ENCODE peak calls at places on chromosomes 2 and 18, in five cellular contexts. One of them, this sample, is unnamed.

GRCh38 chr2:135174049-135174801 is 122.1 kb downstream of the RAB3GAP1 start:
- DNase-seq in GM13976: no peak
- DNase-seq in CD4-positive, alpha-beta T cell: no peak
- DNase-seq in AG09319: no peak
- DNase-seq in A549: no peak
- DNase-seq in this sample: no peak

GRCh38 chr2:26191316-26192159 is 18.6 kb downstream of the GAREM2 start:
- DNase-seq in GM13976: no peak
- DNase-seq in CD4-positive, alpha-beta T cell: no peak
- DNase-seq in AG09319: no peak
- DNase-seq in A549: no peak
- DNase-seq in this sample: no peak

GRCh38 chr2:121095257-121096080 is 189.5 kb downstream of the TFCP2L1 start:
- DNase-seq in GM13976: peak; percentile 73
- DNase-seq in CD4-positive, alpha-beta T cell: no peak
- DNase-seq in AG09319: peak; percentile 8
- DNase-seq in A549: peak; percentile 79
- DNase-seq in this sample: peak; percentile 58

GRCh38 chr2:221596192-221596591 is 24.1 kb upstream of the EPHA4 start:
- DNase-seq in GM13976: no peak
- DNase-seq in CD4-positive, alpha-beta T cell: no peak
- DNase-seq in AG09319: no peak
- DNase-seq in A549: peak; percentile 10
- DNase-seq in this sample: no peak

GRCh38 chr2:119679526-119679837 is 481 bp downstream of the TMEM177 start:
- DNase-seq in GM13976: no peak
- DNase-seq in CD4-positive, alpha-beta T cell: no peak
- DNase-seq in AG09319: no peak
- DNase-seq in A549: no peak
- DNase-seq in this sample: no peak

GRCh38 chr2:136448435-136448834 is 316.9 kb upstream of the THSD7B start:
- DNase-seq in GM13976: no peak
- DNase-seq in CD4-positive, alpha-beta T cell: no peak
- DNase-seq in AG09319: no peak
- DNase-seq in A549: no peak
- DNase-seq in this sample: no peak

GRCh38 chr2:3785220-3785889 is 82.0 kb downstream of the DCDC2C start:
- DNase-seq in GM13976: no peak
- DNase-seq in CD4-positive, alpha-beta T cell: no peak
- DNase-seq in AG09319: no peak
- DNase-seq in A549: peak; percentile 15
- DNase-seq in this sample: no peak

GRCh38 chr2:85797263-85797660 is 43.5 kb downstream of the ATOH8 start:
- DNase-seq in GM13976: no peak
- DNase-seq in CD4-positive, alpha-beta T cell: no peak
- DNase-seq in AG09319: no peak
- DNase-seq in A549: no peak
- DNase-seq in this sample: no peak

GRCh38 chr2:109638807-109639206 is 24.6 kb downstream of the SOWAHC start:
- DNase-seq in GM13976: no peak
- DNase-seq in CD4-positive, alpha-beta T cell: no peak
- DNase-seq in AG09319: no peak
- DNase-seq in A549: no peak
- DNase-seq in this sample: no peak

GRCh38 chr2:54666131-54666637 is 57.3 kb upstream of the EML6 start:
- DNase-seq in GM13976: no peak
- DNase-seq in CD4-positive, alpha-beta T cell: no peak
- DNase-seq in AG09319: no peak
- DNase-seq in A549: peak; percentile 30
- DNase-seq in this sample: no peak

GRCh38 chr2:177281400-177282021 is 17.0 kb upstream of the NFE2L2 start:
- DNase-seq in GM13976: no peak
- DNase-seq in CD4-positive, alpha-beta T cell: no peak
- DNase-seq in AG09319: no peak
- DNase-seq in A549: no peak
- DNase-seq in this sample: peak; percentile 21

GRCh38 chr2:11099122-11100065 is 55.9 kb upstream of the SLC66A3 start:
- DNase-seq in GM13976: no peak
- DNase-seq in CD4-positive, alpha-beta T cell: no peak
- DNase-seq in AG09319: no peak
- DNase-seq in A549: peak; percentile 24
- DNase-seq in this sample: no peak

GRCh38 chr18:74498712-74499629 is 2.8 kb downstream of the CNDP2 start:
- DNase-seq in GM13976: peak; percentile 78
- DNase-seq in CD4-positive, alpha-beta T cell: peak; percentile 61
- DNase-seq in AG09319: no peak
- DNase-seq in A549: no peak
- DNase-seq in this sample: peak; percentile 71

GRCh38 chr2:37833420-37833819 is 91.7 kb upstream of the RMDN2 start:
- DNase-seq in GM13976: peak; percentile 38
- DNase-seq in CD4-positive, alpha-beta T cell: no peak
- DNase-seq in AG09319: no peak
- DNase-seq in A549: no peak
- DNase-seq in this sample: no peak

DNA sequence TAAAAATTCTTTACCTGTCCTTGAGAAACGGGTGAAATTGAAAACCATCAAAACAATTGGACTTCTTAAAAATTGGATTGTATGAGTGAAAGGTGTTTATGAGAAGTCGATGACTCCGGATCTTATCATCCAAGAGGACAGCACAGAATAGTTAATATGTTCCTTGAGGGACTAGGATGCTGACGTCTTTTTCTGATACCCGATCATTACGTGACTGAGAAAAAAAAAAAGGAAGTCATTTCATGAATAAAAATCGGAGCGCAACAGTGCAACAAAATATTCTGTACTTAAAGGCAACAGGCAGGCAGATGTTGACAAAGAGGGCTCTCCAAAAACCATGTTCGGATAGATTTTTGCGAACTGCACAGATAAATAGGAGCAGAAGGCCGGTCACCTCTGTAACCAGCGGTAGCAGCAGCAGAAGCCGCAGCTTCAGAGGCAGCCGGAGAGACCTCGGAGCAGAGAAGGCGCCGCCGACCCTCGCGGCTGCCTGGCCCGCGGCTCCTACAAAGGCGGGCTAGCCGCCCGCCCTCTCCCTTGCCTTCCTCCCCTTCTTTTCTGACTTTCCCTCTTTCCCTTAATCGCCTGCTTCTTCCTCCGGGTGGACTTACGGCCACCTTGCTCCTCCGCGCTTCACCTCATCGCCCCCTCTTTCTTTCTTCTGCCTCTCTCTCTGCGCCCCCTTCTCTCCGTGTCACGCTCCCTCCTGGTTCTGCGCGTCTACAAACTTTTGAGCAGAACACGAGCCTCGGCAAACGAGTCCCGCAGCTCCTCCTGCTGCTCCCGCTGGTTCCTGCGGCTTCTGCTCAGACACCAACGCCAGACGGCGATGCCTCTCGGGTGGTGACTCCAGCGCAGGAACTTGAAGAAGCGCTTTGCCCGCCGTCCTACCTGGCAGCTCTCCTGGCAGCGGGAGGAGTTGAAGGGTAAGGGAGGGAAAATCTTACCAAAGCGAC is at the start of gene ADCYAP1:
- DNase-seq in GM13976: peak; percentile 32
- DNase-seq in CD4-positive, alpha-beta T cell: no peak
- DNase-seq in AG09319: no peak
- DNase-seq in A549: peak; percentile 26
- DNase-seq in this sample: no peak
- TF ChIP-seq CTCF in GM13976: no peak
- TF ChIP-seq CTCF in CD4-positive, alpha-beta T cell: no peak
- TF ChIP-seq CTCF in AG09319: no peak
- TF ChIP-seq CTCF in A549: no peak
- TF ChIP-seq CTCF in this sample: no peak

DNA sequence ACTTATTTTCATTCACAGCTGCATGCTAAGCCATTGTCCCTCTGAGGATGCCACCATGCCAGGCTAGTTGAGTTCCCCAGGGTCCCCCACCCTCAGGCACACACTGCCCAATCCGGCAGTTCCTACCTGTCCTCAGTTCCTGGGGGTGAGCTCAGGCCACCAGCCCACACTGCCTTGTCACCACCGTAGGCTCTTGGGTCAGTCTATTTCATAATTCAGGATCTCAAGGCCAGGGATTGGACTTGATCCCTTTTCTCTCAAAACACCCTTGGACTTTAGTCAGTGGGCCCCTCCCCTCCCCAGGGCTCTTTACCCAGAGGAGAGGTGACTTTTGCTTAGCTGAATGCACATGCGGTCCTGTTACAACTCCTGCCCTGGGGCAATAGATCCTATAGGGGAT is 18.7 kb upstream of the MC2R start:
- DNase-seq in GM13976: no peak
- DNase-seq in CD4-positive, alpha-beta T cell: no peak
- DNase-seq in AG09319: no peak
- DNase-seq in A549: no peak
- DNase-seq in this sample: no peak
- TF ChIP-seq CTCF in GM13976: no peak
- TF ChIP-seq CTCF in CD4-positive, alpha-beta T cell: no peak
- TF ChIP-seq CTCF in AG09319: no peak
- TF ChIP-seq CTCF in A549: no peak
- TF ChIP-seq CTCF in this sample: no peak

GRCh38 chr2:213121677-213122076 is 29.7 kb downstream of the IKZF2 start:
- DNase-seq in GM13976: no peak
- DNase-seq in CD4-positive, alpha-beta T cell: no peak
- DNase-seq in AG09319: no peak
- DNase-seq in A549: no peak
- DNase-seq in this sample: no peak

GRCh38 chr2:213129311-213129710 is 22.1 kb downstream of the IKZF2 start:
- DNase-seq in GM13976: no peak
- DNase-seq in CD4-positive, alpha-beta T cell: no peak
- DNase-seq in AG09319: no peak
- DNase-seq in A549: no peak
- DNase-seq in this sample: no peak

GRCh38 chr2:213122730-213123129 is 28.7 kb downstream of the IKZF2 start:
- DNase-seq in GM13976: no peak
- DNase-seq in CD4-positive, alpha-beta T cell: no peak
- DNase-seq in AG09319: no peak
- DNase-seq in A549: no peak
- DNase-seq in this sample: no peak

GRCh38 chr2:213125646-213126347 is 25.6 kb downstream of the IKZF2 start:
- DNase-seq in GM13976: no peak
- DNase-seq in CD4-positive, alpha-beta T cell: no peak
- DNase-seq in AG09319: no peak
- DNase-seq in A549: no peak
- DNase-seq in this sample: no peak
- TF ChIP-seq CTCF in GM13976: no peak
- TF ChIP-seq CTCF in CD4-positive, alpha-beta T cell: no peak
- TF ChIP-seq CTCF in AG09319: no peak
- TF ChIP-seq CTCF in A549: no peak
- TF ChIP-seq CTCF in this sample: peak; percentile 15

GRCh38 chr2:197152451-197153228 is 157.9 kb downstream of the ANKRD44 start:
- DNase-seq in GM13976: peak; percentile 40
- DNase-seq in CD4-positive, alpha-beta T cell: no peak
- DNase-seq in AG09319: no peak
- DNase-seq in A549: peak; percentile 19
- DNase-seq in this sample: peak; percentile 45
- TF ChIP-seq CTCF in GM13976: no peak
- TF ChIP-seq CTCF in CD4-positive, alpha-beta T cell: peak; percentile 37
- TF ChIP-seq CTCF in AG09319: no peak
- TF ChIP-seq CTCF in A549: no peak
- TF ChIP-seq CTCF in this sample: peak; percentile 7

DNA sequence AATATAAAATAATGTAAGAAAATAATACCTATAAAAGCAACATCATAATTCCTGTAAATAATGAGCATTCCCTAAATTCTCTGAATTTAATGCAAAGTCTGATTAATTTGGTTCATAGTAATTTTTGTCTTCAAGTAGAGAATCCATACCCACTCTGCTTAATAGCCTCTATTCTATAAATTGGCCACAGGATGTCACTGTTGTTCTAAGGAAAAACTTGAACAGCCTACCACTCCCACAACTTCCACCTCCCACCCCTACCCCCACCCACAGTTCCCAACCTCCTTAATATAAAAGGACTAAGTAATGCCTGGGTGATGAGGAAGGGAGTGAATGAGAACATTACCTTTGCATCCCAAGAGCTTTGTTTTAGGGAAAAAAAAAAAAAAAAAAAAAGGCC is 27.2 kb upstream of the BBS5 start:
- DNase-seq in GM13976: peak; percentile 36
- DNase-seq in CD4-positive, alpha-beta T cell: no peak
- DNase-seq in AG09319: peak; percentile 8
- DNase-seq in A549: peak; percentile 64
- DNase-seq in this sample: peak; percentile 31
- TF ChIP-seq CTCF in GM13976: peak; percentile 20
- TF ChIP-seq CTCF in CD4-positive, alpha-beta T cell: no peak
- TF ChIP-seq CTCF in AG09319: peak; percentile 46
- TF ChIP-seq CTCF in A549: peak; percentile 80
- TF ChIP-seq CTCF in this sample: peak; percentile 49

This sample was measured in GM10248.